ENCODE peak calls at places on chromosome X, in six cellular contexts. I, D, U, L, X and Q are unnamed samples.

GRCh38 chrX:6226646-6227444 is 1.8 kb downstream of the NLGN4X start:
- DNase-seq in I (no peak), D (no peak), U (no peak), L (no peak), X (no peak), Q (peak)

GRCh38 chrX:130714135-130714534 is 188.9 kb downstream of the ENOX2 start:
- DNase-seq in I (no peak), D (peak), U (no peak), L (no peak), X (no peak), Q (no peak)

GRCh38 chrX:116240446-116240845 is 69.9 kb downstream of the AGTR2 start:
- DNase-seq in I (no peak), D (peak), U (no peak), L (no peak), X (no peak), Q (no peak)

GRCh38 chrX:10356979-10357378 is 200.2 kb downstream of the CLCN4 start:
- DNase-seq in I (no peak), D (no peak), U (peak), L (no peak), X (no peak), Q (no peak)

GRCh38 chrX:44915361-44915868 is 42.4 kb downstream of the KDM6A start:
- DNase-seq in I (no peak), D (no peak), U (no peak), L (no peak), X (no peak), Q (no peak)

GRCh38 chrX:119512145-119512800 is 44.0 kb downstream of the SLC25A5 start:
- DNase-seq in I (peak), D (peak), U (peak), L (peak), X (peak), Q (peak)

GRCh38 chrX:10904220-10904619 is 206.9 kb upstream of the HCCS start:
- DNase-seq in I (no peak), D (no peak), U (peak), L (no peak), X (no peak), Q (no peak)

GRCh38 chrX:47623540-47624027 is 3.9 kb upstream of the SYN1 start:
- DNase-seq in I (peak), D (peak), U (peak), L (no peak), X (no peak), Q (no peak)

GRCh38 chrX:55210931-55211677 is 9.0 kb upstream of the PAGE5 start:
- DNase-seq in I (no peak), D (peak), U (no peak), L (no peak), X (no peak), Q (no peak)

GRCh38 chrX:145848451-145848850 is 30.8 kb downstream of the SLITRK2 start:
- DNase-seq in I (no peak), D (peak), U (no peak), L (no peak), X (no peak), Q (no peak)

GRCh38 chrX:53320543-53321215 is 39.3 kb upstream of the IQSEC2 start:
- DNase-seq in I (no peak), D (peak), U (peak), L (no peak), X (no peak), Q (no peak)

GRCh38 chrX:146435472-146435871 is 374.1 kb upstream of the CXorf51B start:
- DNase-seq in I (no peak), D (no peak), U (no peak), L (no peak), X (no peak), Q (no peak)

GRCh38 chrX:70433848-70434351 is 10.7 kb upstream of the DLG3 start:
- DNase-seq in I (no peak), D (peak), U (peak), L (peak), X (peak), Q (peak)